ENCODE peak calls at places on chromosomes 5 and 9, in five cellular contexts. L is activated CD4-positive, CD25-positive, alpha-beta regulatory T cell; I is activated naive CD4-positive, alpha-beta T cell; X is pancreas; S is stimulated activated CD4-positive, alpha-beta T cell treated with anti-CD3 and anti-CD28 coated beads, Interleukin-1b, Interleukin-23, amount 100 ng/mL, for 24 hours. U is an unnamed sample.
A peak's percentile ranks its signal among the peaks of the same experiment; 100 is the strongest.

GRCh38 chr5:62460578-62460983 is 48.0 kb downstream of the IPO11 start:
- DNase-seq in L (no peak), I (no peak), X (no peak), S (no peak), U (no peak)

GRCh38 chr5:174500636-174501035 is 223.7 kb upstream of the MSX2 start:
- DNase-seq in L (no peak), I (no peak), X (no peak), S (no peak), U (no peak)

GRCh38 chr5:81482595-81482994 is 88.7 kb upstream of the ACOT12 start:
- DNase-seq in L (no peak), I (no peak), X (no peak), S (no peak), U (no peak)

GRCh38 chr9:128108784-128109709 is 18.5 kb downstream of the PTGES2 start:
- DNase-seq in L (no peak), I (no peak), X (no peak), S (no peak), U (no peak)

GRCh38 chr5:168301593-168302388 is 10.3 kb downstream of the WWC1 start:
- DNase-seq in L (no peak), I (no peak), X (peak; percentile 62), S (no peak), U (no peak)

GRCh38 chr5:71482132-71482531 is 26.7 kb downstream of the BDP1 start:
- DNase-seq in L (no peak), I (no peak), X (no peak), S (no peak), U (no peak)

GRCh38 chr5:72378636-72379289 is 58.6 kb downstream of the PTCD2 start:
- DNase-seq in L (no peak), I (no peak), X (no peak), S (no peak), U (no peak)

GRCh38 chr5:146368137-146368536 is 29.5 kb downstream of the POU4F3 start:
- DNase-seq in L (no peak), I (no peak), X (no peak), S (no peak), U (no peak)

GRCh38 chr9:99822096-99822595 is 461 bp downstream of the NR4A3 start:
- DNase-seq in L (no peak), I (no peak), X (no peak), S (no peak), U (no peak)